ENCODE peak calls at places on chromosomes 16 and 17, in nine cellular contexts. I is ovary, T is stomach, G is H1, L is esophagus muscularis mucosa, D is suprapubic skin, O is sigmoid colon, A is upper lobe of left lung, M is A549. Q is an unnamed sample.

GRCh38 chr17:50853781-50854180 is 12.4 kb downstream of the TOB1 start:
- DNase-seq in I (no peak), T (no peak), G (no peak), L (peak; percentile 86), D (no peak), O (no peak), A (no peak), M (no peak), Q (no peak)

GRCh38 chr17:251531-251930 is 70.1 kb upstream of the DOC2B start:
- DNase-seq in I (no peak), T (no peak), G (no peak), L (no peak), D (peak; percentile 67), O (peak; percentile 61), A (peak; percentile 8), M (no peak), Q (no peak)

GRCh38 chr17:12222392-12222791 is 201.7 kb downstream of the MAP2K4 start:
- DNase-seq in I (no peak), T (no peak), G (no peak), L (no peak), D (no peak), O (no peak), A (no peak), M (no peak), Q (no peak)

GRCh38 chr17:15886804-15887203 is 58.1 kb upstream of the ADORA2B start:
- DNase-seq in I (no peak), T (no peak), G (no peak), L (no peak), D (no peak), O (no peak), A (peak; percentile 45), M (no peak), Q (no peak)

GRCh38 chr16:11251525-11252481 is 4.2 kb downstream of the SOCS1 start:
- DNase-seq in I (no peak), T (peak; percentile 42), G (no peak), L (no peak), D (no peak), O (no peak), A (peak; percentile 58), M (no peak), Q (peak; percentile 66)

GRCh38 chr16:2005646-2006045 is 4.0 kb downstream of the ZNF598 start:
- DNase-seq in I (peak; percentile 31), T (no peak), G (no peak), L (no peak), D (no peak), O (no peak), A (no peak), M (peak; percentile 64), Q (no peak)

GRCh38 chr17:2808367-2809335 is 12.4 kb downstream of the RAP1GAP2 start:
- DNase-seq in I (no peak), T (no peak), G (no peak), L (no peak), D (no peak), O (no peak), A (no peak), M (no peak), Q (no peak)

GRCh38 chr17:66583112-66583748 is 251.7 kb upstream of the CACNG5 start:
- DNase-seq in I (no peak), T (no peak), G (no peak), L (no peak), D (no peak), O (no peak), A (no peak), M (no peak), Q (no peak)

GRCh38 chr17:16342979-16343378 is 10.3 kb downstream of the CENPV start:
- DNase-seq in I (no peak), T (no peak), G (no peak), L (no peak), D (peak; percentile 49), O (peak; percentile 56), A (no peak), M (no peak), Q (no peak)

GRCh38 chr17:7262192-7263070 is at the start of gene CLDN7:
- DNase-seq in I (no peak), T (peak; percentile 52), G (peak; percentile 90), L (no peak), D (no peak), O (no peak), A (peak; percentile 93), M (no peak), Q (no peak)

GRCh38 chr17:78043031-78043430 is 84.5 kb downstream of the TNRC6C start:
- DNase-seq in I (no peak), T (no peak), G (no peak), L (peak; percentile 53), D (no peak), O (no peak), A (no peak), M (no peak), Q (no peak)

GRCh38 chr16:77732241-77732946 is 10.1 kb downstream of the NUDT7 start:
- DNase-seq in I (no peak), T (no peak), G (no peak), L (no peak), D (no peak), O (no peak), A (no peak), M (no peak), Q (no peak)

GRCh38 chr17:49520386-49521087 is 25.4 kb downstream of the NGFR start:
- DNase-seq in I (no peak), T (no peak), G (no peak), L (no peak), D (peak; percentile 23), O (no peak), A (no peak), M (no peak), Q (no peak)

GRCh38 chr17:39027037-39027436 is 59.8 kb upstream of the FBXO47 start:
- DNase-seq in I (peak; percentile 66), T (peak; percentile 76), G (no peak), L (no peak), D (peak; percentile 82), O (peak; percentile 87), A (peak; percentile 70), M (no peak), Q (peak; percentile 25)

GRCh38 chr17:80151333-80151732 is 4.4 kb upstream of the EIF4A3 start:
- DNase-seq in I (no peak), T (no peak), G (no peak), L (no peak), D (no peak), O (peak; percentile 17), A (no peak), M (no peak), Q (no peak)

GRCh38 chr17:64739316-64740058 is 77.4 kb upstream of the SMURF2 start:
- DNase-seq in I (no peak), T (no peak), G (no peak), L (no peak), D (peak; percentile 45), O (no peak), A (peak; percentile 76), M (no peak), Q (no peak)

GRCh38 chr16:75068075-75068474 is 48.5 kb downstream of the LDHD start:
- DNase-seq in I (no peak), T (no peak), G (no peak), L (no peak), D (no peak), O (no peak), A (no peak), M (no peak), Q (no peak)

GRCh38 chr16:66588981-66589713 is 9.9 kb downstream of the CMTM2 start:
- DNase-seq in I (no peak), T (peak; percentile 45), G (no peak), L (no peak), D (no peak), O (peak; percentile 71), A (peak; percentile 77), M (peak; percentile 68), Q (peak; percentile 82)

GRCh38 chr17:63450551-63450950 is 4.4 kb upstream of the CYB561 start:
- DNase-seq in I (no peak), T (no peak), G (no peak), L (no peak), D (no peak), O (no peak), A (no peak), M (no peak), Q (no peak)
- TF ChIP-seq EP300 in I (no peak), T (no peak), G (no peak), L (no peak), D (no peak), O (no peak), A (no peak), M (no peak), Q (no peak)

GRCh38 chr16:48499822-48500440 is 110.0 kb downstream of the N4BP1 start:
- DNase-seq in I (peak; percentile 60), T (no peak), G (no peak), L (peak; percentile 45), D (no peak), O (peak; percentile 86), A (no peak), M (peak; percentile 77), Q (no peak)
- H3K4me1 ChIP-seq in I (peaks cover 20% of the 10 kb centered on the region), T (peaks cover 7% of the 10 kb centered on the region), G (peaks cover 3% of the 10 kb centered on the region), L (peaks cover 53% of the 10 kb centered on the region), D (peaks cover 34% of the 10 kb centered on the region), O (peaks cover 31% of the 10 kb centered on the region), A (peaks cover 28% of the 10 kb centered on the region), M (peaks cover 24% of the 10 kb centered on the region), Q (no peaks in the 10 kb centered on the region)

GRCh38 chr17:74123350-74123749 is 80.1 kb upstream of the RPL38 start:
- DNase-seq in I (no peak), T (no peak), G (no peak), L (no peak), D (no peak), O (no peak), A (no peak), M (no peak), Q (no peak)
- TF ChIP-seq EP300 in I (no peak), T (no peak), G (no peak), L (no peak), D (no peak), O (no peak), A (no peak), M (no peak), Q (no peak)

GRCh38 chr17:74450231-74450630 is 16.2 kb upstream of the CD300A start:
- DNase-seq in I (no peak), T (no peak), G (no peak), L (no peak), D (no peak), O (no peak), A (no peak), M (no peak), Q (no peak)

GRCh38 chr17:74452027-74452840 is 14.2 kb upstream of the CD300A start:
- DNase-seq in I (peak; percentile 65), T (no peak), G (no peak), L (no peak), D (no peak), O (no peak), A (no peak), M (no peak), Q (no peak)

GRCh38 chr17:74452841-74453661 is 13.4 kb upstream of the CD300A start:
- DNase-seq in I (peak; percentile 73), T (no peak), G (no peak), L (no peak), D (no peak), O (no peak), A (no peak), M (no peak), Q (no peak)

GRCh38 chr17:74450925-74451403 is 15.5 kb upstream of the CD300A start:
- DNase-seq in I (no peak), T (no peak), G (no peak), L (no peak), D (no peak), O (no peak), A (no peak), M (no peak), Q (no peak)

DNA sequence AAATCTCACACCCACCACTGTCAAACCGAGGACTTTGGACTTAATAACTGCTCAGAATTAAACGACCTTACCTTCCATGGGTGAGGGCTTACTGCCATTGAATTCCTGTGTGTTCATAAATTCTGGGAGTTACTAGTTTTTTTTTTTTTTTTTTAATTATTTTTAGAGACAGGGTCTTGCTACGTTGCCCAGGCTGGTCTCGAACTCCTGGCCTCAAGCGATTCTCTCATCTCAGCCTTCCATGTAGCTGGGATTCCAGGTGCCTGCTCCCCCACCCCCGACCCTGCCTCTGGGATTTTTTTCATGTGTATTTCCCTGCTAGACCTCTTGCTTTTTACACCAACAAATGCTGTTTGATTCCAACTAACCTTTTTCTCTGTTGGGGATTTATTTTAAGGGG is 14.9 kb upstream of the CD300A start:
- DNase-seq in I (no peak), T (no peak), G (no peak), L (no peak), D (no peak), O (no peak), A (no peak), M (no peak), Q (no peak)
- H3K4me1 ChIP-seq in I (peaks cover 38% of the 10 kb centered on the region), T (peaks cover 64% of the 10 kb centered on the region), G (peaks cover 34% of the 10 kb centered on the region), L (peaks cover 47% of the 10 kb centered on the region), D (peaks cover 42% of the 10 kb centered on the region), O (peaks cover 19% of the 10 kb centered on the region), A (peaks cover 29% of the 10 kb centered on the region), M (peaks cover 16% of the 10 kb centered on the region), Q (peaks cover 26% of the 10 kb centered on the region)